ENCODE peak calls at places on chromosomes 4 and X, in six cellular contexts. One of them, this sample, is unnamed.

GRCh38 chr4:186823989-186824388 is 100.3 kb upstream of the FAT1 start:
- DNase-seq in GM12891: no peak
- DNase-seq in AG08396: no peak
- DNase-seq in stimulated activated CD4-positive, alpha-beta T cell treated with anti-CD3 and anti-CD28 coated beads, Interleukin-15, amount 100 ng/mL, for 48 hours: no peak
- DNase-seq in memory B cell: no peak
- DNase-seq in naive B cell: no peak
- DNase-seq in this sample: no peak

GRCh38 chr4:100428051-100428450 is 89.8 kb downstream of the EMCN start:
- DNase-seq in GM12891: no peak
- DNase-seq in memory B cell: no peak
- DNase-seq in AG08396: no peak
- DNase-seq in naive B cell: no peak
- DNase-seq in stimulated activated CD4-positive, alpha-beta T cell treated with anti-CD3 and anti-CD28 coated beads, Interleukin-15, amount 100 ng/mL, for 48 hours: no peak
- DNase-seq in this sample: no peak

GRCh38 chr4:183960021-183960420 is 54.9 kb downstream of the STOX2 start:
- DNase-seq in AG08396: peak; percentile 38
- DNase-seq in stimulated activated CD4-positive, alpha-beta T cell treated with anti-CD3 and anti-CD28 coated beads, Interleukin-15, amount 100 ng/mL, for 48 hours: no peak
- DNase-seq in GM12891: no peak
- DNase-seq in naive B cell: no peak
- DNase-seq in memory B cell: no peak
- DNase-seq in this sample: peak; percentile 63

GRCh38 chrX:57138674-57139073 is 1.5 kb upstream of the SPIN2A start:
- DNase-seq in naive B cell: no peak
- DNase-seq in memory B cell: no peak
- DNase-seq in stimulated activated CD4-positive, alpha-beta T cell treated with anti-CD3 and anti-CD28 coated beads, Interleukin-15, amount 100 ng/mL, for 48 hours: no peak
- DNase-seq in AG08396: no peak
- DNase-seq in GM12891: no peak
- DNase-seq in this sample: no peak

GRCh38 chrX:150966235-150966634 is 16.9 kb upstream of the HMGB3 start:
- DNase-seq in AG08396: no peak
- DNase-seq in stimulated activated CD4-positive, alpha-beta T cell treated with anti-CD3 and anti-CD28 coated beads, Interleukin-15, amount 100 ng/mL, for 48 hours: no peak
- DNase-seq in GM12891: no peak
- DNase-seq in memory B cell: no peak
- DNase-seq in naive B cell: no peak
- DNase-seq in this sample: no peak

GRCh38 chr4:38189445-38189844 is 229.2 kb downstream of the PTTG2 start:
- DNase-seq in stimulated activated CD4-positive, alpha-beta T cell treated with anti-CD3 and anti-CD28 coated beads, Interleukin-15, amount 100 ng/mL, for 48 hours: peak; percentile 24
- DNase-seq in naive B cell: no peak
- DNase-seq in GM12891: no peak
- DNase-seq in memory B cell: no peak
- DNase-seq in AG08396: peak; percentile 67
- DNase-seq in this sample: no peak

GRCh38 chr4:13992975-13993495 is 365.5 kb upstream of the BOD1L1 start:
- DNase-seq in naive B cell: no peak
- DNase-seq in stimulated activated CD4-positive, alpha-beta T cell treated with anti-CD3 and anti-CD28 coated beads, Interleukin-15, amount 100 ng/mL, for 48 hours: no peak
- DNase-seq in GM12891: no peak
- DNase-seq in AG08396: no peak
- DNase-seq in memory B cell: no peak
- DNase-seq in this sample: no peak

GRCh38 chrX:2479420-2479780 is 21.4 kb downstream of the DHRSX start:
- DNase-seq in stimulated activated CD4-positive, alpha-beta T cell treated with anti-CD3 and anti-CD28 coated beads, Interleukin-15, amount 100 ng/mL, for 48 hours: no peak
- DNase-seq in memory B cell: no peak
- DNase-seq in naive B cell: no peak
- DNase-seq in GM12891: no peak
- DNase-seq in AG08396: no peak
- DNase-seq in this sample: no peak

GRCh38 chrX:119495734-119496520 is 27.7 kb downstream of the SLC25A5 start:
- DNase-seq in AG08396: no peak
- DNase-seq in naive B cell: no peak
- DNase-seq in GM12891: no peak
- DNase-seq in memory B cell: no peak
- DNase-seq in stimulated activated CD4-positive, alpha-beta T cell treated with anti-CD3 and anti-CD28 coated beads, Interleukin-15, amount 100 ng/mL, for 48 hours: no peak
- DNase-seq in this sample: no peak

GRCh38 chr4:156779046-156779445 is 192.6 kb downstream of the PDGFC start:
- DNase-seq in naive B cell: no peak
- DNase-seq in stimulated activated CD4-positive, alpha-beta T cell treated with anti-CD3 and anti-CD28 coated beads, Interleukin-15, amount 100 ng/mL, for 48 hours: no peak
- DNase-seq in GM12891: no peak
- DNase-seq in memory B cell: no peak
- DNase-seq in AG08396: no peak
- DNase-seq in this sample: no peak

GRCh38 chr4:65670331-65671031 is at the start of gene EPHA5:
- DNase-seq in AG08396: peak; percentile 41
- DNase-seq in GM12891: no peak
- DNase-seq in stimulated activated CD4-positive, alpha-beta T cell treated with anti-CD3 and anti-CD28 coated beads, Interleukin-15, amount 100 ng/mL, for 48 hours: no peak
- DNase-seq in naive B cell: no peak
- DNase-seq in memory B cell: no peak
- DNase-seq in this sample: peak; percentile 35

GRCh38 chrX:100743009-100743615 is 11.2 kb upstream of the SYTL4 start:
- DNase-seq in GM12891: no peak
- DNase-seq in memory B cell: no peak
- DNase-seq in AG08396: no peak
- DNase-seq in naive B cell: no peak
- DNase-seq in stimulated activated CD4-positive, alpha-beta T cell treated with anti-CD3 and anti-CD28 coated beads, Interleukin-15, amount 100 ng/mL, for 48 hours: no peak
- DNase-seq in this sample: no peak

GRCh38 chr4:73843369-73843768 is 6.9 kb downstream of the CXCL6 start:
- DNase-seq in AG08396: no peak
- DNase-seq in stimulated activated CD4-positive, alpha-beta T cell treated with anti-CD3 and anti-CD28 coated beads, Interleukin-15, amount 100 ng/mL, for 48 hours: no peak
- DNase-seq in GM12891: no peak
- DNase-seq in naive B cell: no peak
- DNase-seq in memory B cell: no peak
- DNase-seq in this sample: no peak

GRCh38 chr4:7442609-7443140 is 7.9 kb upstream of the PSAPL1 start:
- DNase-seq in naive B cell: no peak
- DNase-seq in AG08396: no peak
- DNase-seq in GM12891: no peak
- DNase-seq in memory B cell: no peak
- DNase-seq in stimulated activated CD4-positive, alpha-beta T cell treated with anti-CD3 and anti-CD28 coated beads, Interleukin-15, amount 100 ng/mL, for 48 hours: no peak
- DNase-seq in this sample: no peak

GRCh38 chr4:142846105-142846728 is at the start of gene INPP4B:
- DNase-seq in memory B cell: no peak
- DNase-seq in GM12891: no peak
- DNase-seq in naive B cell: no peak
- DNase-seq in AG08396: peak; percentile 67
- DNase-seq in stimulated activated CD4-positive, alpha-beta T cell treated with anti-CD3 and anti-CD28 coated beads, Interleukin-15, amount 100 ng/mL, for 48 hours: peak; percentile 30
- DNase-seq in this sample: peak; percentile 11

GRCh38 chrX:68196939-68197791 is 236.1 kb downstream of the OPHN1 start:
- DNase-seq in memory B cell: peak; percentile 19
- DNase-seq in naive B cell: peak; percentile 3
- DNase-seq in AG08396: peak; percentile 53
- DNase-seq in stimulated activated CD4-positive, alpha-beta T cell treated with anti-CD3 and anti-CD28 coated beads, Interleukin-15, amount 100 ng/mL, for 48 hours: no peak
- DNase-seq in GM12891: no peak
- DNase-seq in this sample: peak; percentile 12

GRCh38 chrX:15911729-15912550 is 57.3 kb upstream of the AP1S2 start:
- DNase-seq in memory B cell: no peak
- DNase-seq in naive B cell: peak; percentile 12
- DNase-seq in GM12891: no peak
- DNase-seq in stimulated activated CD4-positive, alpha-beta T cell treated with anti-CD3 and anti-CD28 coated beads, Interleukin-15, amount 100 ng/mL, for 48 hours: no peak
- DNase-seq in AG08396: no peak
- DNase-seq in this sample: no peak

GRCh38 chr4:149140841-149141240 is 674.8 kb downstream of the IQCM start:
- DNase-seq in GM12891: no peak
- DNase-seq in naive B cell: no peak
- DNase-seq in stimulated activated CD4-positive, alpha-beta T cell treated with anti-CD3 and anti-CD28 coated beads, Interleukin-15, amount 100 ng/mL, for 48 hours: no peak
- DNase-seq in memory B cell: no peak
- DNase-seq in AG08396: no peak
- DNase-seq in this sample: no peak

GRCh38 chrX:40437348-40437747 is 143.4 kb upstream of the ATP6AP2 start:
- DNase-seq in memory B cell: no peak
- DNase-seq in AG08396: no peak
- DNase-seq in GM12891: no peak
- DNase-seq in stimulated activated CD4-positive, alpha-beta T cell treated with anti-CD3 and anti-CD28 coated beads, Interleukin-15, amount 100 ng/mL, for 48 hours: no peak
- DNase-seq in naive B cell: no peak
- DNase-seq in this sample: no peak

GRCh38 chrX:103554687-103555417 is 30.5 kb upstream of the TCEAL4 start:
- DNase-seq in memory B cell: peak; percentile 54
- DNase-seq in stimulated activated CD4-positive, alpha-beta T cell treated with anti-CD3 and anti-CD28 coated beads, Interleukin-15, amount 100 ng/mL, for 48 hours: peak; percentile 46
- DNase-seq in naive B cell: peak; percentile 46
- DNase-seq in GM12891: peak; percentile 24
- DNase-seq in AG08396: peak; percentile 49
- DNase-seq in this sample: peak; percentile 11

GRCh38 chr4:73704314-73705055 is 35.9 kb upstream of the CXCL8 start:
- DNase-seq in memory B cell: no peak
- DNase-seq in GM12891: no peak
- DNase-seq in AG08396: peak; percentile 73
- DNase-seq in naive B cell: no peak
- DNase-seq in stimulated activated CD4-positive, alpha-beta T cell treated with anti-CD3 and anti-CD28 coated beads, Interleukin-15, amount 100 ng/mL, for 48 hours: no peak
- DNase-seq in this sample: no peak

GRCh38 chr4:95547708-95548471 is 883 bp downstream of the UNC5C start:
- DNase-seq in naive B cell: no peak
- DNase-seq in memory B cell: no peak
- DNase-seq in AG08396: no peak
- DNase-seq in GM12891: no peak
- DNase-seq in stimulated activated CD4-positive, alpha-beta T cell treated with anti-CD3 and anti-CD28 coated beads, Interleukin-15, amount 100 ng/mL, for 48 hours: no peak
- DNase-seq in this sample: no peak

GRCh38 chr4:99190336-99190735 is 28.7 kb downstream of the ADH6 start:
- DNase-seq in naive B cell: no peak
- DNase-seq in stimulated activated CD4-positive, alpha-beta T cell treated with anti-CD3 and anti-CD28 coated beads, Interleukin-15, amount 100 ng/mL, for 48 hours: no peak
- DNase-seq in memory B cell: no peak
- DNase-seq in GM12891: no peak
- DNase-seq in AG08396: no peak
- DNase-seq in this sample: no peak

GRCh38 chr4:121112530-121112929 is 40.2 kb upstream of the NDNF start:
- DNase-seq in stimulated activated CD4-positive, alpha-beta T cell treated with anti-CD3 and anti-CD28 coated beads, Interleukin-15, amount 100 ng/mL, for 48 hours: no peak
- DNase-seq in naive B cell: no peak
- DNase-seq in GM12891: no peak
- DNase-seq in AG08396: no peak
- DNase-seq in memory B cell: no peak
- DNase-seq in this sample: no peak

GRCh38 chrX:134894373-134894895 is 96.4 kb upstream of the SMIM10 start:
- DNase-seq in GM12891: no peak
- DNase-seq in memory B cell: no peak
- DNase-seq in naive B cell: no peak
- DNase-seq in stimulated activated CD4-positive, alpha-beta T cell treated with anti-CD3 and anti-CD28 coated beads, Interleukin-15, amount 100 ng/mL, for 48 hours: no peak
- DNase-seq in AG08396: no peak
- DNase-seq in this sample: no peak